ENCODE peak calls at places on chromosomes 16 and 17, in nine cellular contexts. Q is choroid plexus epithelial cell, O is MCF 10A, R is esophagus muscularis mucosa, U is GM23338, Z is left lung, X is epithelial cell of esophagus, N is GM13977, A is prostate gland. I is an unnamed sample.

GRCh38 chr16:89268585-89268984 is 51.1 kb downstream of the ZNF778 start:
- DNase-seq in Q (no peak), O (no peak), R (no peak), U (no peak), Z (no peak), X (no peak), N (no peak), A (no peak), I (no peak)

GRCh38 chr17:62740066-62740465 is 68.0 kb downstream of the MARCHF10 start:
- DNase-seq in Q (peak), O (no peak), R (no peak), U (peak), Z (no peak), X (no peak), N (no peak), A (no peak), I (no peak)

GRCh38 chr16:30998852-30999761 is 11.3 kb downstream of the STX1B start:
- DNase-seq in Q (no peak), O (no peak), R (no peak), U (no peak), Z (no peak), X (no peak), N (no peak), A (no peak), I (no peak)

GRCh38 chr16:57133911-57134310 is 41.5 kb downstream of the CPNE2 start:
- DNase-seq in Q (no peak), O (no peak), R (no peak), U (no peak), Z (no peak), X (no peak), N (no peak), A (no peak), I (no peak)

GRCh38 chr16:830871-831570 is 30.5 kb upstream of the GNG13 start:
- DNase-seq in Q (no peak), O (no peak), R (no peak), U (no peak), Z (no peak), X (no peak), N (no peak), A (no peak), I (no peak)

GRCh38 chr16:56888806-56889205 is 23.8 kb downstream of the SLC12A3 start:
- DNase-seq in Q (no peak), O (no peak), R (no peak), U (no peak), Z (no peak), X (no peak), N (peak), A (no peak), I (peak)

GRCh38 chr17:1905190-1905919 is 75.5 kb downstream of the RPA1 start:
- DNase-seq in Q (no peak), O (no peak), R (no peak), U (no peak), Z (no peak), X (no peak), N (no peak), A (no peak), I (no peak)

GRCh38 chr16:3824121-3824795 is 56.3 kb downstream of the CREBBP start:
- DNase-seq in Q (no peak), O (no peak), R (no peak), U (no peak), Z (no peak), X (peak), N (no peak), A (no peak), I (no peak)

GRCh38 chr16:57538235-57538711 is 1.9 kb upstream of the CCDC102A start:
- DNase-seq in Q (no peak), O (no peak), R (no peak), U (no peak), Z (no peak), X (no peak), N (peak), A (no peak), I (peak)

GRCh38 chr17:63550816-63551639 is 751 bp downstream of the DCAF7 start:
- DNase-seq in Q (peak), O (peak), R (no peak), U (peak), Z (peak), X (peak), N (peak), A (no peak), I (no peak)

GRCh38 chr16:66988197-66988788 is at the start of gene CES4A:
- DNase-seq in Q (peak), O (peak), R (no peak), U (no peak), Z (no peak), X (peak), N (no peak), A (no peak), I (no peak)

GRCh38 chr17:78421084-78421533 is 42.7 kb downstream of the PGS1 start:
- DNase-seq in Q (no peak), O (no peak), R (no peak), U (no peak), Z (no peak), X (no peak), N (no peak), A (no peak), I (no peak)

GRCh38 chr16:70728145-70728544 is 42.3 kb upstream of the MTSS2 start:
- DNase-seq in Q (no peak), O (no peak), R (no peak), U (no peak), Z (no peak), X (no peak), N (no peak), A (no peak), I (no peak)
- TF ChIP-seq CTCF in Q (no peak), O (no peak), R (no peak), U (no peak), Z (no peak), X (no peak), N (no peak), A (no peak), I (no peak)

GRCh38 chr16:81227780-81228179 is 10.7 kb upstream of the BCO1 start:
- DNase-seq in Q (no peak), O (no peak), R (no peak), U (no peak), Z (no peak), X (no peak), N (no peak), A (no peak), I (no peak)

GRCh38 chr16:81224836-81225235 is 13.7 kb upstream of the BCO1 start:
- DNase-seq in Q (peak), O (no peak), R (no peak), U (no peak), Z (no peak), X (no peak), N (no peak), A (no peak), I (no peak)

GRCh38 chr16:81231014-81231413 is 7.5 kb upstream of the BCO1 start:
- DNase-seq in Q (no peak), O (no peak), R (no peak), U (no peak), Z (no peak), X (no peak), N (no peak), A (no peak), I (no peak)

GRCh38 chr16:81232740-81233367 is 5.6 kb upstream of the BCO1 start:
- DNase-seq in Q (no peak), O (no peak), R (no peak), U (no peak), Z (no peak), X (no peak), N (no peak), A (no peak), I (no peak)

GRCh38 chr16:81229811-81230210 is 8.7 kb upstream of the BCO1 start:
- DNase-seq in Q (no peak), O (no peak), R (no peak), U (no peak), Z (no peak), X (no peak), N (no peak), A (no peak), I (no peak)
- TF ChIP-seq CTCF in Q (no peak), O (no peak), R (no peak), U (no peak), Z (no peak), X (no peak), N (no peak), A (no peak), I (no peak)

DNA sequence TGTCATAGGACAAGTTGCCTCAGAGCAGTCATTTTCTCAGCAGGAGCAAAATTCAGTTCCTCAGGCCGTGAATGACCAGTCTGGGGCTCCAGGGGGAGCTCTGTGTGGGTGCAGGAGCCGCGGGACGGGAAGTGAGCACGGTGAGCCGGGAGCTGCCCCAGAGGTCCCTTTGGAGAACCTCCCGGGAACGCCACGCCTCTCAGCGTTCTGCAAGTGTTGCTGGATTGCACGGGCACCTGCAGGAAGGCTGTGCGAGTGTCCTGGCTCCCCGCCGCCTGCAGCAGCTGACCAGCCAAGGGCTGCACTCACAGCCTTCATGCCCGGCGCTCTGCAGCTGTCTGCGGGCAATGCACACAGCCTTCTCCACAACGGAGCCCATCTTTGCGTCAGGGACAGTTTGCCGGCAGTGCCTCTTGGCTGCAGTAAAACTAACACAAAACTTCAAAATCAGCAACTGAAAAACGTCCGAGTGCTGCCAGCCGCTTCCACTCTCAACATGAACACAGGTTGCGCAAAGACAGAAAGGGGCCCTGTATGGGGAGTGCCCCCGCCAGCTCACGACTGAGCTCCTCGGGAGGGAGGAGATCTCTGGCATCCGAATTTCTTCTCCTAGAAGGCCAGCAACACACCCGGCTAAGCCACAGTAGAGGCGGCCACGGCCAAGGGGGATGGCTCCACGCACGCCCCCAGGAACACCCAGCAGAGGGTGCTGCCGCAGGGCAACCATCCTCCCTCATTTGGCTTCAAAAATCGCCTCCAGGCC is 16.0 kb downstream of the NDUFAF8 start:
- DNase-seq in Q (peak), O (peak), R (peak), U (peak), Z (peak), X (peak), N (no peak), A (peak), I (no peak)
- TF ChIP-seq CTCF in Q (peak), O (peak), R (peak), U (peak), Z (peak), X (peak), N (no peak), A (peak), I (peak)

GRCh38 chr17:41896726-41897125 is 22.0 kb downstream of the ACLY start:
- DNase-seq in Q (no peak), O (no peak), R (no peak), U (peak), Z (no peak), X (no peak), N (no peak), A (no peak), I (no peak)
- TF ChIP-seq CTCF in Q (no peak), O (no peak), R (no peak), U (peak), Z (no peak), X (no peak), N (no peak), A (no peak), I (no peak)

GRCh38 chr16:11253995-11254912 is 1.8 kb downstream of the SOCS1 start:
- DNase-seq in Q (no peak), O (no peak), R (no peak), U (no peak), Z (peak), X (no peak), N (no peak), A (no peak), I (no peak)

GRCh38 chr16:11256657-11257130 is 690 bp upstream of the SOCS1 start:
- DNase-seq in Q (peak), O (peak), R (no peak), U (peak), Z (peak), X (no peak), N (no peak), A (peak), I (no peak)

GRCh38 chr16:11253009-11253994 is 2.7 kb downstream of the SOCS1 start:
- DNase-seq in Q (peak), O (no peak), R (no peak), U (no peak), Z (no peak), X (no peak), N (peak), A (no peak), I (no peak)

GRCh38 chr16:11255737-11256656 is at the start of gene SOCS1:
- DNase-seq in Q (peak), O (peak), R (peak), U (peak), Z (peak), X (peak), N (peak), A (peak), I (peak)

DNA sequence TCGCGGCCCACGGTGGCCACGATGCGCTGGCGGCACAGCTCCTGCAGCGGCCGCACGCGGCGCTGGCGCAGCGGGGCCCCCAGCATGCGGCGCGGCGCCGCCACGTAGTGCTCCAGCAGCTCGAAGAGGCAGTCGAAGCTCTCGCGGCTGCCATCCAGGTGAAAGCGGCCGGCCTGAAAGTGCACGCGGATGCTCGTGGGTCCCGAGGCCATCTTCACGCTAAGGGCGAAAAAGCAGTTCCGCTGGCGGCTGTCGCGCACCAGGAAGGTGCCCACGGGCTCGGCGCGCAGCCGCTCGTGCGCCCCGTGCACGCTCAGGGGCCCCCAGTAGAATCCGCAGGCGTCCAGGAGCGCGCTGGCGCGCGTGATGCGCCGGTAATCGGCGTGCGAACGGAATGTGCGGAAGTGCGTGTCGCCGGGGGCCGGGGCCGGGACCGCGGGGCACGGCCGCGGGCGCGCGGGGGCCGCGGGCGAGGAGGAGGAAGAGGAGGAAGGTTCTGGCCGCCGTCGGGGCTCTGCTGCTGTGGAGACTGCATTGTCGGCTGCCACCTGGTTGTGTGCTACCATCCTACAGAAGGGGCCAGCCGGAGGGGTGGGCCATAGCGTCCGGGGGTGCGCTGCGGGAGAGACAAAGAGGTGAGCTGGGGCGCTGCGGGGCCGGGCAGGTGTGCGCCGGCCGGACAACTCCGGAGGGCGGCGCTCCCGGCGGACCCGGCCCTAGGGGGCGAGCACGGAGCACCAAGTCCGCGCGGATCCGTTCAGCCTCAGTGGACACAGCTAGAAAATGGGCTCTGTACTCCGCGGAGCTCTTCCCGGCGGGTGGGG is 879 bp downstream of the SOCS1 start:
- DNase-seq in Q (peak), O (no peak), R (no peak), U (no peak), Z (peak), X (peak), N (peak), A (peak), I (no peak)
- TF ChIP-seq CTCF in Q (no peak), O (no peak), R (peak), U (no peak), Z (no peak), X (no peak), N (peak), A (peak), I (peak)

GRCh38 chr17:48856122-48856821 is 25.4 kb downstream of the CALCOCO2 start:
- DNase-seq in Q (no peak), O (no peak), R (no peak), U (no peak), Z (no peak), X (no peak), N (no peak), A (no peak), I (no peak)

GRCh38 chr17:48854774-48855476 is 24.1 kb downstream of the CALCOCO2 start:
- DNase-seq in Q (no peak), O (no peak), R (no peak), U (no peak), Z (no peak), X (no peak), N (no peak), A (no peak), I (no peak)

DNA sequence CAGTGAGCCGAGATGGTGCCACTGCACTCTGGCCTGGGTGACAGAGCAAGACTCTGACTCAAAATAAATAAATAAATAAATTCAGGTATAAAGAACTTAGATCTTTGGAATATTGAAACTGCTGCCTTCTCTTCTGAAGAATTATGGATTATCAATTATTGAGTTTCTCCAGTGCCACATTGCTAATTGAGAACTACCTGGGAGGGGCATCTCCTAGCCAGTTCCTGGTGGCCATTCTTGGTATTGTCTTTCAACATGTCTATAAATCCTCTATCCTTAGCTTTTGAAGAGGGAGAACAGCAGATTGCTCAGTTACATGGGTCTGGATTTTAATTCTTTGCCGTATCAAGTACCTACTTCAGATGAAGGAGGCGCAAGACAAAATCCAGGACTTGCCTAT is 29.2 kb downstream of the CALCOCO2 start:
- DNase-seq in Q (no peak), O (no peak), R (no peak), U (peak), Z (no peak), X (no peak), N (no peak), A (no peak), I (no peak)
- TF ChIP-seq CTCF in Q (peak), O (no peak), R (peak), U (peak), Z (no peak), X (peak), N (no peak), A (no peak), I (no peak)

GRCh38 chr16:49513040-49513439 is 139.4 kb downstream of the C16orf78 start:
- DNase-seq in Q (peak), O (peak), R (no peak), U (peak), Z (no peak), X (no peak), N (peak), A (no peak), I (no peak)
- TF ChIP-seq CTCF in Q (peak), O (no peak), R (no peak), U (peak), Z (no peak), X (no peak), N (peak), A (no peak), I (peak)

DNA sequence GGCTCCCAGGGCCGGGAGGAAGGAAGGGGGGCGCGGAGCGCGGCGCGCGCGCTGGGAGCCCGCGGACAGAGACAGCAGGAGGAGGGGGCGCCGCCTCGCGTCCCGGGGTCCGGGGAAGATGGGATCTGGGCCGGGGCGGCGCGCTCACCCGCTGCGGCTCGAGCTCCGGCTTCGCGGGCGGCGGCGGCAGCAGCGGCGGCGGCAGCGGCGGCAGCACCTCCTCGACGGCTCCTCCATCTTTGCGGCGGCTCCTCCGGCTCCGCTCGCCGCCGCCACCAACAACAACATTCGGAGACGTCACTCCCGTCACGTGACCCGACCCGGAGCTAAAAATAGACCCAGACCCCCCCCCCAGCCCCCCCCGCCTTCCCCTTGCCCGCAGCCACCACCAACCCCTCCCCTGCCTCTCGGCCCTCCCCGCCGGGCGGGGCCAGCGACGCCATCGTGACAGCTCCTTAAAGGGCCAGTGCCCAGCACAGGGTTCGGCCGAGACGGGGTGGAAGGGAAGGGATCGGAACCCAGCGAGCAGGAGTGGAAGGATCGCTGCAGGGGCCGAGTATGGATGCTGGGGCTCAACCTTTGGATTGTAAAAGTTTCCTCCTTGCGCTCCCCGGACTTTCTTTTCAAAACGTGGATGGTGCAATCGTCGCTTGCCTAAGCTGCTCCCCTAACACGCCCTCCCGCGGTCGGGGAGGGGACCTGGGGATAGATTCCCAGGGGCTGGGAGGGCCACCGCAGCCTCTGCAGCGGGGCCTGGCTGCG is at the start of gene HDAC5:
- DNase-seq in Q (peak), O (peak), R (peak), U (peak), Z (peak), X (peak), N (peak), A (peak), I (peak)
- TF ChIP-seq CTCF in Q (peak), O (peak), R (peak), U (peak), Z (peak), X (peak), N (peak), A (peak), I (peak)

GRCh38 chr17:6352016-6352415 is 82.9 kb downstream of the AIPL1 start:
- DNase-seq in Q (no peak), O (no peak), R (peak), U (no peak), Z (no peak), X (no peak), N (no peak), A (no peak), I (no peak)

GRCh38 chr17:6355196-6355595 is 79.7 kb downstream of the AIPL1 start:
- DNase-seq in Q (no peak), O (no peak), R (peak), U (no peak), Z (no peak), X (no peak), N (no peak), A (no peak), I (no peak)

GRCh38 chr17:6358131-6358530 is 76.8 kb downstream of the AIPL1 start:
- DNase-seq in Q (no peak), O (no peak), R (peak), U (no peak), Z (no peak), X (no peak), N (no peak), A (no peak), I (no peak)

GRCh38 chr17:6350806-6351205 is 84.1 kb downstream of the AIPL1 start:
- DNase-seq in Q (no peak), O (no peak), R (peak), U (no peak), Z (no peak), X (no peak), N (no peak), A (no peak), I (no peak)

GRCh38 chr17:6353161-6353560 is 81.8 kb downstream of the AIPL1 start:
- DNase-seq in Q (no peak), O (no peak), R (peak), U (no peak), Z (no peak), X (no peak), N (no peak), A (no peak), I (no peak)
- TF ChIP-seq CTCF in Q (no peak), O (no peak), R (no peak), U (no peak), Z (no peak), X (no peak), N (no peak), A (no peak), I (no peak)